ENCODE peak calls at places on chromosomes 3 and 15, in nine cellular contexts. A is HepG2, K is cardiac muscle cell, L is brain microvascular endothelial cell, Y is HL-60, D is psoas muscle, E is tibial nerve, R is sigmoid colon, V is A549. N is an unnamed sample.

GRCh38 chr3:150443331-150443741 is 35.2 kb downstream of the TSC22D2 start:
- DNase-seq in A (no peak), K (no peak), L (peak), Y (no peak), D (no peak), E (no peak), R (no peak), V (no peak), N (no peak)

GRCh38 chr3:49120438-49121135 is at the start of gene USP19:
- DNase-seq in A (peak), K (peak), L (peak), Y (peak), D (peak), E (peak), R (peak), V (peak), N (peak)

GRCh38 chr3:80733522-80734176 is 965.9 kb upstream of the ROBO1 start:
- DNase-seq in A (peak), K (peak), L (peak), Y (no peak), D (no peak), E (no peak), R (no peak), V (peak), N (no peak)

GRCh38 chr15:80401471-80401870 is 2.7 kb upstream of the ARNT2 start:
- DNase-seq in A (no peak), K (no peak), L (no peak), Y (no peak), D (no peak), E (no peak), R (no peak), V (no peak), N (no peak)

GRCh38 chr15:58698887-58699641 is 50.4 kb downstream of the ADAM10 start:
- DNase-seq in A (no peak), K (no peak), L (no peak), Y (no peak), D (no peak), E (no peak), R (no peak), V (no peak), N (no peak)

GRCh38 chr3:192514081-192514753 is 213.1 kb downstream of the FGF12 start:
- DNase-seq in A (no peak), K (peak), L (no peak), Y (no peak), D (peak), E (no peak), R (no peak), V (peak), N (no peak)

GRCh38 chr3:176609361-176609760 is 587.9 kb downstream of the TBL1XR1 start:
- DNase-seq in A (no peak), K (no peak), L (no peak), Y (no peak), D (no peak), E (no peak), R (no peak), V (no peak), N (no peak)

GRCh38 chr3:52568066-52568465 is 31.7 kb downstream of the UQCC5 start:
- DNase-seq in A (no peak), K (no peak), L (no peak), Y (no peak), D (no peak), E (no peak), R (no peak), V (no peak), N (no peak)

GRCh38 chr15:33701304-33701696 is 267.0 kb upstream of the CHRM5 start:
- DNase-seq in A (no peak), K (no peak), L (no peak), Y (no peak), D (no peak), E (no peak), R (no peak), V (peak), N (no peak)

GRCh38 chr15:35958021-35958420 is 412.1 kb upstream of the DPH6 start:
- DNase-seq in A (no peak), K (no peak), L (peak), Y (no peak), D (no peak), E (no peak), R (no peak), V (no peak), N (no peak)
- TF ChIP-seq CTCF in A (no peak), K (no peak), L (no peak), Y (no peak), D (no peak), E (no peak), R (no peak), V (no peak), N (no peak)

GRCh38 chr3:156577731-156578130 is 22.8 kb upstream of the SSR3 start:
- DNase-seq in A (no peak), K (no peak), L (peak), Y (no peak), D (no peak), E (no peak), R (no peak), V (no peak), N (no peak)

GRCh38 chr3:156580986-156581385 is 26.1 kb upstream of the SSR3 start:
- DNase-seq in A (no peak), K (no peak), L (no peak), Y (no peak), D (no peak), E (no peak), R (no peak), V (no peak), N (no peak)

GRCh38 chr3:156581954-156582353 is 27.0 kb upstream of the SSR3 start:
- DNase-seq in A (no peak), K (no peak), L (no peak), Y (no peak), D (no peak), E (no peak), R (no peak), V (no peak), N (no peak)

GRCh38 chr3:156576887-156577427 is 22.0 kb upstream of the SSR3 start:
- DNase-seq in A (no peak), K (no peak), L (no peak), Y (no peak), D (no peak), E (no peak), R (no peak), V (peak), N (no peak)

GRCh38 chr3:156579427-156579851 is 24.5 kb upstream of the SSR3 start:
- DNase-seq in A (no peak), K (no peak), L (no peak), Y (no peak), D (no peak), E (no peak), R (no peak), V (no peak), N (no peak)
- H3K4me3 ChIP-seq in A (no peak), K (no peak), L (no peak), Y (no peak), D (no peak), E (no peak), R (no peak), V (no peak), N (no peak)

DNA sequence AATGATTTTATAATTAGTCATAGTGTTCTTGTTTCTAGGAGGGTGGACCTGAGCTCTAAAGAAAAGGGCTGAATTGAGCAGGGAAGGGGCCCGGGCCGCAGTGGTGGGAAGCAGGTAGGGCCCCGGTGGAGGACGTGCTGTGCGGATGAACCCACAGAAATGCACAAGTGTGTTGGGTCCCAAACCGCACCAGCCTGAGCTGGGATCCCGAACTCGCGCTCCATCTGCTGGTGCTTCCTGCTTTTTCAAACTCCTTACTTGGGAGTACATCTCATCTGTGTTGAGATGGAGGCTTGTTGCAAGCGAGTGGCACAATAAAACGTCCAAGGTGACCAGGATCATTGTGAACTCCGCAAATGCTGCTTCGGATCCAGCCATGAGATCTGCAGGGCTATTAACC is 244.8 kb upstream of the IGF1R start:
- DNase-seq in A (no peak), K (no peak), L (no peak), Y (no peak), D (no peak), E (no peak), R (no peak), V (no peak), N (no peak)
- TF ChIP-seq CTCF in A (no peak), K (no peak), L (no peak), Y (no peak), D (no peak), E (no peak), R (no peak), V (no peak), N (no peak)

DNA sequence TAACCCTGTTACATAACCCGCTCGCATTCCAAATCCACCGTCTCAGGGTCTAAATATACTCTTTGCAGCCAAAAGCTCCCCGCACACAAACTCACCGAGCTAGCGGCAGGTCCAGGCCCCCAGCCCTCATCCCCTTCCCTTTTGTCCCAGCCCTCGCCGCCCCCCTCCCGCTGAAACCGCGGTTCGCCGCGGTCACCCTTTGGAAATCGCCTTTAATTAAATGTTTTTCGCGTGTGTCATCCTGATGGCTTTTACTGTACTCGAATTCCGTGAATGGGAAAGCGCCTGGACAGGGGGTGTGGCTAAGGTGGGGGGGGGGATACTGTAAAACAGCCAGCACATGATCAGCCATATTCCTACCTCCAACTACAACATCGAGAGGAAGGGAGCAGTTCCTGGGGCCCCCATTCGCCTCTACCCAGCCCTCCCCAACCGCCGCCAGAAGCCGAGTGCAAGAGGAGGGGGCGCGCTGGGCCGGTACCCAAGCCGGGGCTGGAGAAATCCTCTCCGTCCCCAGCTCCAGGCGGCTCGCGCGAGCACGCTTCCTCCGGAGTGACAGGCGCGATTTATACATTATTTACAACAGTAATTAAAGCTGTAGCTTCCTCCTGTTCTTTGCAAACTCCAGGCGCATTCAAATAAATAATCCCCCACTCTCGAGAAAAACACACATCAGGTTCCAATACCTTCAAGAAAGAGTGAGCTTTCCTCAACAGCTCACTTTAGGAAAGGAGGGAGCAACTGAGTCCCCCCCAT is 1.7 kb downstream of the RORA start:
- DNase-seq in A (no peak), K (peak), L (peak), Y (no peak), D (peak), E (no peak), R (peak), V (peak), N (no peak)
- H3K4me3 ChIP-seq in A (peak), K (peak), L (peak), Y (no peak), D (peak), E (peak), R (peak), V (peak), N (peak)

GRCh38 chr15:68316061-68316804 is 38.7 kb downstream of the FEM1B start:
- DNase-seq in A (no peak), K (peak), L (no peak), Y (no peak), D (no peak), E (no peak), R (peak), V (peak), N (no peak)
- TF ChIP-seq CTCF in A (peak), K (peak), L (peak), Y (no peak), D (no peak), E (no peak), R (no peak), V (peak), N (no peak)